ENCODE peak calls at places on chromosomes 7 and 10, in seven cellular contexts. N is neuronal stem cell, W is H9, Z is mesenchymal stem cell, I is IMR-90, M is H1, D is trophoblast cell. Y is an unnamed sample. For H3K4me1 and H3K79me1, the result is how much of the 10 kb centered on the place peaks cover.

GRCh38 chr10:5165738-5166137 is 19.2 kb downstream of the AKR1C8 start:
- DNase-seq in N (no peak), I (peak), Z (peak), M (no peak), D (peak), W (no peak), Y (peak)

GRCh38 chr7:50362712-50363282 is 58.3 kb downstream of the IKZF1 start:
- DNase-seq in N (no peak), I (no peak), D (no peak), M (no peak), W (no peak), Z (no peak), Y (peak)

GRCh38 chr7:23468721-23469149 is 1.6 kb downstream of the IGF2BP3 start:
- DNase-seq in M (no peak), W (no peak), Z (no peak), I (no peak), D (no peak), N (no peak), Y (peak)

GRCh38 chr7:101814081-101814995 is 3.1 kb upstream of the CUX1 start:
- DNase-seq in N (peak), I (peak), Z (peak), W (peak), D (peak), M (peak), Y (peak)

GRCh38 chr7:80387634-80388033 is 124.2 kb downstream of the GNAT3 start:
- DNase-seq in N (no peak), M (no peak), D (peak), Z (peak), W (no peak), I (no peak), Y (peak)

GRCh38 chr10:118430190-118430589 is 88.1 kb upstream of the FAM204A start:
- DNase-seq in W (no peak), M (no peak), Z (no peak), I (no peak), D (no peak), N (no peak), Y (no peak)

GRCh38 chr10:99360935-99361334 is 31.8 kb downstream of the CNNM1 start:
- DNase-seq in D (no peak), I (no peak), M (no peak), N (no peak), W (no peak), Z (no peak), Y (peak)

GRCh38 chr7:72622532-72622931 is 205.5 kb downstream of the TYW1B start:
- DNase-seq in N (no peak), I (no peak), M (no peak), W (no peak), Z (no peak), D (no peak), Y (no peak)

GRCh38 chr10:69899727-69900595 is 98.3 kb downstream of the COL13A1 start:
- DNase-seq in D (no peak), N (no peak), M (no peak), I (no peak), Z (no peak), W (peak), Y (peak)

GRCh38 chr7:44220732-44221131 is 20.0 kb downstream of the YKT6 start:
- DNase-seq in Z (no peak), D (no peak), I (no peak), N (no peak), W (no peak), M (no peak), Y (no peak)

GRCh38 chr7:30148951-30149459 is 14.2 kb downstream of the MTURN start:
- DNase-seq in W (no peak), M (no peak), I (no peak), Z (no peak), D (peak), N (no peak), Y (no peak)

GRCh38 chr10:78292987-78293865 is 259.6 kb downstream of the RPS24 start:
- DNase-seq in I (peak), Z (no peak), D (no peak), W (peak), N (peak), M (no peak), Y (peak)

GRCh38 chr10:43683451-43684197 is 34.9 kb upstream of the ZNF32 start:
- DNase-seq in D (peak), N (no peak), W (peak), I (peak), Z (peak), M (peak), Y (peak)

GRCh38 chr7:155459133-155459866 is 1.4 kb downstream of the EN2 start:
- DNase-seq in Z (no peak), I (no peak), N (no peak), W (peak), D (no peak), M (no peak), Y (peak)

GRCh38 chr7:114530074-114530611 is 115.5 kb downstream of the FOXP2 start:
- DNase-seq in W (no peak), M (no peak), D (peak), N (no peak), Z (peak), I (peak), Y (no peak)

GRCh38 chr10:100875484-100876166 is 37.1 kb upstream of the SLF2 start:
- DNase-seq in W (no peak), Z (no peak), D (no peak), M (no peak), N (no peak), I (no peak), Y (no peak)

GRCh38 chr10:29344073-29344820 is 55.4 kb downstream of the LYZL1 start:
- DNase-seq in N (no peak), W (peak), I (peak), D (no peak), M (no peak), Z (no peak), Y (peak)

GRCh38 chr7:150800576-150801241 is at the start of gene TMEM176A:
- DNase-seq in M (peak), Z (no peak), I (no peak), W (no peak), N (no peak), D (no peak), Y (no peak)

GRCh38 chr7:15368653-15369052 is 193.2 kb downstream of the AGMO start:
- DNase-seq in M (no peak), W (no peak), Z (no peak), D (no peak), N (no peak), I (no peak), Y (no peak)

GRCh38 chr7:4069268-4070095 is 612.6 kb upstream of the FOXK1 start:
- DNase-seq in I (no peak), W (no peak), Z (no peak), D (no peak), M (peak), N (no peak), Y (no peak)

GRCh38 chr10:83680470-83680891 is 458.8 kb upstream of the GHITM start:
- DNase-seq in M (no peak), W (no peak), N (no peak), I (no peak), Z (no peak), D (no peak), Y (no peak)

GRCh38 chr7:37173655-37174054 is 275.0 kb downstream of the ELMO1 start:
- DNase-seq in D (no peak), Z (no peak), M (no peak), I (no peak), N (no peak), W (no peak), Y (peak)

GRCh38 chr10:22271786-22272185 is 44.4 kb upstream of the COMMD3 start:
- DNase-seq in I (no peak), M (no peak), N (no peak), D (no peak), Z (no peak), W (no peak), Y (no peak)

GRCh38 chr7:33807779-33808482 is 97.4 kb upstream of the BMPER start:
- DNase-seq in D (peak), W (peak), N (no peak), I (peak), Z (peak), M (peak), Y (peak)

GRCh38 chr10:88330174-88330573 is 252.9 kb downstream of the RNLS start:
- DNase-seq in N (no peak), I (no peak), Z (no peak), D (no peak), W (no peak), M (no peak), Y (no peak)

GRCh38 chr7:158976849-158977593 is 120.7 kb downstream of the DYNC2I1 start:
- DNase-seq in N (peak), D (peak), W (peak), I (peak), Z (peak), M (peak), Y (peak)

GRCh38 chr7:43764807-43765491 is 6.5 kb downstream of the BLVRA start:
- DNase-seq in I (peak), M (peak), N (no peak), D (peak), Z (peak), W (no peak), Y (no peak)

GRCh38 chr7:91565499-91566331 is 301.5 kb downstream of the FZD1 start:
- DNase-seq in N (no peak), M (no peak), W (no peak), Z (no peak), I (no peak), D (no peak), Y (no peak)

GRCh38 chr7:106757846-106758245 is 96.9 kb upstream of the CCDC71L start:
- DNase-seq in D (no peak), N (no peak), I (peak), Z (no peak), M (no peak), W (no peak), Y (no peak)

GRCh38 chr7:45885264-45885882 is 2.9 kb upstream of the IGFBP1 start:
- DNase-seq in Z (no peak), I (no peak), D (no peak), N (no peak), M (no peak), W (no peak), Y (no peak)

GRCh38 chr7:155340721-155341120 is 43.0 kb downstream of the INSIG1 start:
- DNase-seq in D (no peak), N (no peak), Z (no peak), I (no peak), W (no peak), M (no peak), Y (no peak)

GRCh38 chr7:135650831-135651573 is 11.3 kb upstream of the STMP1 start:
- DNase-seq in N (no peak), W (no peak), Z (peak), M (no peak), I (peak), D (peak), Y (peak)
- H3K9ac ChIP-seq in N (no peak), W (no peak), Z (no peak), M (no peak), I (no peak), D (no peak), Y (no peak)

GRCh38 chr7:25906760-25907159 is 245.2 kb upstream of the NFE2L3 start:
- DNase-seq in Z (no peak), D (peak), M (no peak), I (no peak), W (no peak), N (no peak), Y (no peak)

GRCh38 chr7:25911738-25912607 is 240.0 kb upstream of the NFE2L3 start:
- DNase-seq in I (no peak), Z (no peak), W (no peak), M (no peak), N (no peak), D (no peak), Y (no peak)

GRCh38 chr7:25906003-25906402 is 246.0 kb upstream of the NFE2L3 start:
- DNase-seq in Z (no peak), W (no peak), M (no peak), I (no peak), N (no peak), D (no peak), Y (no peak)

GRCh38 chr7:25907214-25907613 is 244.8 kb upstream of the NFE2L3 start:
- DNase-seq in I (no peak), M (peak), W (peak), Z (no peak), N (no peak), D (no peak), Y (peak)

GRCh38 chr7:25908154-25908948 is 243.6 kb upstream of the NFE2L3 start:
- DNase-seq in D (no peak), M (no peak), Z (no peak), I (no peak), W (no peak), N (no peak), Y (no peak)
- H3K4me1 ChIP-seq in D (under half), M (under half), Z (under half), I (under half), W (under half), N (under half), Y (under half)

DNA sequence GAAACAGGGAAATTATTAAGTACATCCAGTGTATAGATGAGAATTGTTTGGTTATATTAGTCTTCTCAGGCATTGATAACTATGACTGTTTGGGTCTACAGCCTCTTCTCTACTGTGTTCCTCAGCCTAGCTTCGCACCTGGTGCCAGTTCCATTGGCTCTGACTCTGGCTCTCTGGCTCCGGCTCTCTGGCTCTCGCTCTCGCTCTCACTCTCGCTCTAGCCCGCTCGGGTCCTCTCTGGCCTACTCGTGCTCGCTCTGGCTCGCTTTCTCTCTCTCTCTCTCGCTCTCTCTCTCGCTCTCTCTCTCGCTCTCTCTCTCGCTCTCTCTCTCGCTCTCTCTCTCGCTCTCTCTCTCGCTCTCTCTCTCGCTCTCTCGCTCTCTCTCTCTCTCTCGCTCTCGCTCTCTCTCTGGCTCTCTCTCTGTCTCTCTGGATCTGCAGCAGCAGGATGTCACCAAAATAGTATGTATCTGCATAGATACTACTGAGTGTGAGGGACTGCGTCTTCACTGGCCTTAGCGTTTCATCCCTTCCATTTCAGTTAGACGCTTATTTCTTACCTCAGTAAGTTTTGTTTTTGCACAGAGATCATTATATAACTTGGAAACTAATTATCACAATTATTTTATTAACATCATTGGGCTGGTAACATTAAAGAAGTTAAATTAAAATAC is 6.5 kb upstream of the SSBP1 start:
- DNase-seq in D (no peak), I (no peak), W (no peak), M (no peak), N (no peak), Z (no peak), Y (no peak)
- H3K79me1 ChIP-seq in D (under half), I (under half), W (under half), M (under half), N (under half), Z (under half), Y (under half)

GRCh38 chr10:3780056-3780765 is 4.8 kb downstream of the KLF6 start:
- DNase-seq in M (no peak), W (peak), N (no peak), D (peak), I (peak), Z (peak), Y (peak)
- H3K9ac ChIP-seq in M (no peak), W (no peak), N (no peak), D (peak), I (peak), Z (peak), Y (peak)

DNA sequence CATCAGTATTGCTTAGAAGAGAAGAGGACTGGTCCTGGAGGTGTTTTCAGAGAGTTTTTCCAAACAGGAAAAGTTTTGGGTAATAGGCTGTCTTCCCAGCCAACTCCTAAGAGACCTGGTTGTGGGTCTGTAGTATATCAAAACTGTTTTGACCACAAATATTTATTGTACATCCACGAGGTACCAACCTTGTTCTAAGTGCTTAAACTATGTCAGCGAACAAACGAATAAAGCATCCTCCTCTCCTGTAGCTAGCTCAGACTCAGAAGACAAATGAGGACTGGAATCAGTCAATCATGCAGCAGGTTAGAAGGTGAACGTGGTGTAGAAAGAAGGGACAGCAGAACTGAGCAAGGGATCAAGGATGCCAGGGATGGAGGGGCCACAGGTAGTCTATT is 61.6 kb upstream of the MKI67 start:
- DNase-seq in N (no peak), M (no peak), D (no peak), W (no peak), I (no peak), Z (no peak), Y (no peak)
- H3K4me1 ChIP-seq in N (under half), M (under half), D (under half), W (under half), I (under half), Z (under half), Y (under half)

DNA sequence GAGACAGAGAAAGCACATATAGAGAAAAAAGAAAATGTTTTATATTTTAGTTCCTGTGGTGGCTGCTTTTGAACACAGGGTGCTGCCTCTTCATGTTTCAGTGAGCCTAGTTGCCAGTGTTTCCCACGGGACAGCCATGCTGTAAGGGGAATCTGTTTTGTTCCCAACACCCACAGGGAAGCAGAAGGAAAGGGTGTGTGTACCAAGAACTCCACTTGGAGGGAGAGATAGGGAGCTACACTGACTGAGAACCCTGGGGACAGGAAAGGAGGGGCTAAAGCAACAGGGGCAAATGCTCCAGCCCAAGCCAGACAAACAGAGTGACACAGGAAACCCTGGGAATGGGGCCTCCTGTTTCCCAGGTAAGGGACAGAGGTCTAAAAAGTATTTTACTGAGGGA is 40.2 kb downstream of the FRMPD2 start:
- DNase-seq in D (no peak), N (no peak), Z (no peak), W (peak), I (no peak), M (peak), Y (no peak)
- H3K79me1 ChIP-seq in D (under half), N (under half), Z (under half), W (under half), I (under half), M (under half), Y (under half)

GRCh38 chr10:71575934-71576801 is 143.4 kb downstream of the C10orf105 start:
- DNase-seq in N (no peak), D (no peak), I (no peak), W (no peak), M (no peak), Z (no peak), Y (peak)
- H3K9ac ChIP-seq in N (peak), D (no peak), I (no peak), W (no peak), M (no peak), Z (no peak), Y (no peak)

GRCh38 chr10:74164641-74165529 is 13.9 kb downstream of the ADK start:
- DNase-seq in W (no peak), Z (peak), N (no peak), I (peak), D (peak), M (no peak), Y (no peak)
- H3K4me1 ChIP-seq in W (under half), Z (under half), N (under half), I (under half), D (under half), M (under half), Y (under half)